ENCODE peak calls at places on chromosomes 1 and 21, in four cellular contexts. M is WTC11, E is K562, J is HepG2. Y is an unnamed sample.

GRCh38 chr1:27234054-27234882 is at the start of gene WDTC1:
- DNase-seq in M (peak; percentile 98), E (peak; percentile 99), J (peak; percentile 88), Y (peak; percentile 95)

GRCh38 chr1:117656202-117656641 is 50.4 kb downstream of the TENT5C start:
- DNase-seq in M (no peak), E (no peak), J (no peak), Y (no peak)

GRCh38 chr1:28776341-28776740 is 35.6 kb upstream of the OPRD1 start:
- DNase-seq in M (no peak), E (no peak), J (no peak), Y (no peak)

GRCh38 chr21:26148834-26149354 is 21.7 kb downstream of the APP start:
- DNase-seq in M (no peak), E (no peak), J (no peak), Y (no peak)

GRCh38 chr1:71080178-71080781 is 555 bp downstream of the ZRANB2 start:
- DNase-seq in M (no peak), E (peak; percentile 60), J (peak; percentile 6), Y (peak; percentile 65)

GRCh38 chr1:3103977-3104677 is 35.1 kb downstream of the PRDM16 start:
- DNase-seq in M (no peak), E (no peak), J (no peak), Y (no peak)

GRCh38 chr1:17012775-17013501 is 1.2 kb upstream of the ATP13A2 start:
- DNase-seq in M (peak; percentile 45), E (no peak), J (no peak), Y (no peak)

GRCh38 chr1:226268421-226269124 is 40.4 kb downstream of the LIN9 start:
- DNase-seq in M (no peak), E (no peak), J (no peak), Y (no peak)

GRCh38 chr1:116716391-116716790 is 37.8 kb upstream of the CD2 start:
- DNase-seq in M (no peak), E (no peak), J (no peak), Y (no peak)

GRCh38 chr1:182629674-182630073 is 25.5 kb upstream of the RGS16 start:
- DNase-seq in M (no peak), E (no peak), J (no peak), Y (no peak)

GRCh38 chr1:34885405-34886247 is 26.1 kb upstream of the SMIM12 start:
- DNase-seq in M (peak; percentile 88), E (peak; percentile 83), J (no peak), Y (no peak)

GRCh38 chr1:167056529-167057296 is 33.5 kb downstream of the GPA33 start:
- DNase-seq in M (no peak), E (no peak), J (no peak), Y (no peak)

GRCh38 chr1:6984996-6985395 is 199.7 kb downstream of the CAMTA1 start:
- DNase-seq in M (no peak), E (no peak), J (no peak), Y (no peak)

GRCh38 chr1:14413809-14414208 is 184.7 kb upstream of the KAZN start:
- DNase-seq in M (no peak), E (no peak), J (no peak), Y (no peak)

GRCh38 chr1:191398551-191398950 is 759.7 kb upstream of the RGS18 start:
- DNase-seq in M (no peak), E (no peak), J (no peak), Y (no peak)

GRCh38 chr1:39842726-39843305 is 40.5 kb downstream of the TRIT1 start:
- DNase-seq in M (no peak), E (no peak), J (no peak), Y (no peak)

GRCh38 chr1:244460195-244460594 is 878 bp upstream of the CATSPERE start:
- DNase-seq in M (no peak), E (no peak), J (no peak), Y (no peak)

GRCh38 chr1:34488058-34488457 is 266.8 kb upstream of the GJB5 start:
- DNase-seq in M (no peak), E (no peak), J (no peak), Y (no peak)

GRCh38 chr1:228801068-228801467 is 65.8 kb downstream of the RHOU start:
- DNase-seq in M (no peak), E (no peak), J (peak; percentile 47), Y (no peak)

GRCh38 chr1:233299450-233299849 is 3.9 kb upstream of the PCNX2 start:
- DNase-seq in M (no peak), E (no peak), J (no peak), Y (no peak)

GRCh38 chr1:41924911-41925310 is 6.2 kb upstream of the HIVEP3 start:
- DNase-seq in M (no peak), E (no peak), J (no peak), Y (no peak)
- TF ChIP-seq ELF4 in M (no peak), E (no peak), J (no peak), Y (no peak)

DNA sequence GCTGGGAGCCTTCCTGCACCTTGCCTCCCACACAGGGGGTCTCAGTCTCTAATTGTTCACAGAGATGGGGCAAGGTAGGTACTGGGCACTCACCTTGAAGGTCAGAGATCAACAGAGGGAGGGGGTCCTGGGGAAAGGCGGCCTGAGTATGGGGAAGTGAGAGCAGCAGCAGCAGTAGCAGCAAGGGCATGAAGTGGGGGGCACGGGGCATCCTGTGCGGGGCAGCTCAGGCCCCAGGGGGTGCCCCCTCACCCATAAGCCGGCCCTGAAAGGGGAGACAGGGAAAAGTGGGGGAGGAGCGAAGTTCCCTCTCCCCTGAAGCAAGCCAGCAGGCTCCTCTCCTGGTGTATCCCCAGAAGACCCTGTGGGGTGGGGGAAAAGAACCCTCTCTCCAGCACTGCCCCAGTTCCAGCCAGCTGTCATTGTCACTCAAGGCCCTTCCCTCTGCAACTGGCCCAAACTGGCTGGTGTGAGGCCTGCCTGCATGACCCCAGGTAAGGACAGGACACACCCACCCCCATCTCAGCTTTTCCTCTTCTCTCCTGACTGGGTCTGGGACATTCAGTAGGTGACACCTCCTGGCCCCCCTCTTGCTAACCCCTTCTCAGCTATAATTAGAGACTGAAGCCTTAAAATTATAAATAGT is 3.9 kb downstream of the SEMA6C start:
- DNase-seq in M (no peak), E (no peak), J (no peak), Y (no peak)
- TF ChIP-seq ELF4 in M (no peak), E (no peak), J (no peak), Y (no peak)

DNA sequence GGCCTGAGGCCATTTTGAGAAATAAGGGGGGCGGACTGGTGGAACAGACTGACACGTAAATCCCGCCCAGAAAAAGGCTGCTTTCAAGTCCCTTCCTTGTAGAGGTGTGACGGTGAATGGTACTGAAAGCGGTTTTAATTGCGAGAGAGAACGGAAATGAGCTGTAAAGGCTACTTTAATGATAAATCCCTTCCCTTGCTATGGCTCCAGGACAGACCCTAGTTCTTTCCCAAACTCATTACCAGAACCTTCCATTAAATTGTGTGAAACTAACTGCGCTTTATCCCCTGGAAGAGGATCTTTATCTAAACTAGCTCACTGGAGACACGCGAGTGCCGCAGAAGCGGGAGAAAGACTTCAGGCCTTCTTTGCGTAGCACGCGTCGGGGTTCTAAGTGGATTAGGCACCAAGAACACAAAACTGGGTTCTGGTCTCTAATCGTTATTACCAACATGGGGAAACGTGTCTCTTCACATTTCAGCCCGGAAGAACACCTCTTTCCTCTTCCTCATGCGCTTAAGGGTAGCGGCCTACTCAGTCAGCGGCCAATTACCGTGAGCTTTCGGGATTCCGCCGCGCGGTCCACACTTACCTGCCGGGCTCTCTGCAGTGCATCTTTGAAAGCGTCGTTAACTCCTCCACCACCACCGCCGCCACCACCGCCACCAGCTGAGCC is 441 bp downstream of the FUBP1 start:
- DNase-seq in M (peak; percentile 40), E (peak; percentile 24), J (peak; percentile 92), Y (peak; percentile 79)
- TF ChIP-seq ELF4 in M (no peak), E (no peak), J (no peak), Y (peak; percentile 4)

GRCh38 chr1:192588546-192588945 is 13.0 kb downstream of the RGS1 start:
- DNase-seq in M (no peak), E (no peak), J (no peak), Y (no peak)

GRCh38 chr1:192592981-192593683 is 17.6 kb downstream of the RGS1 start:
- DNase-seq in M (no peak), E (no peak), J (no peak), Y (no peak)

GRCh38 chr1:192592493-192592892 is 16.9 kb downstream of the RGS1 start:
- DNase-seq in M (no peak), E (no peak), J (no peak), Y (no peak)

GRCh38 chr1:192587386-192588276 is 12.1 kb downstream of the RGS1 start:
- DNase-seq in M (no peak), E (no peak), J (no peak), Y (no peak)

GRCh38 chr1:192589813-192590212 is 14.2 kb downstream of the RGS1 start:
- DNase-seq in M (no peak), E (no peak), J (no peak), Y (no peak)
- TF ChIP-seq ELF4 in M (no peak), E (no peak), J (no peak), Y (no peak)

GRCh38 chr21:36657999-36658398 is 40.9 kb upstream of the SIM2 start:
- DNase-seq in M (no peak), E (no peak), J (no peak), Y (no peak)

GRCh38 chr21:36663033-36663855 is 35.7 kb upstream of the SIM2 start:
- DNase-seq in M (no peak), E (no peak), J (no peak), Y (no peak)

GRCh38 chr21:36658926-36659325 is 40.0 kb upstream of the SIM2 start:
- DNase-seq in M (no peak), E (no peak), J (no peak), Y (no peak)

GRCh38 chr21:36664678-36665022 is 34.3 kb upstream of the SIM2 start:
- DNase-seq in M (no peak), E (no peak), J (no peak), Y (no peak)

DNA sequence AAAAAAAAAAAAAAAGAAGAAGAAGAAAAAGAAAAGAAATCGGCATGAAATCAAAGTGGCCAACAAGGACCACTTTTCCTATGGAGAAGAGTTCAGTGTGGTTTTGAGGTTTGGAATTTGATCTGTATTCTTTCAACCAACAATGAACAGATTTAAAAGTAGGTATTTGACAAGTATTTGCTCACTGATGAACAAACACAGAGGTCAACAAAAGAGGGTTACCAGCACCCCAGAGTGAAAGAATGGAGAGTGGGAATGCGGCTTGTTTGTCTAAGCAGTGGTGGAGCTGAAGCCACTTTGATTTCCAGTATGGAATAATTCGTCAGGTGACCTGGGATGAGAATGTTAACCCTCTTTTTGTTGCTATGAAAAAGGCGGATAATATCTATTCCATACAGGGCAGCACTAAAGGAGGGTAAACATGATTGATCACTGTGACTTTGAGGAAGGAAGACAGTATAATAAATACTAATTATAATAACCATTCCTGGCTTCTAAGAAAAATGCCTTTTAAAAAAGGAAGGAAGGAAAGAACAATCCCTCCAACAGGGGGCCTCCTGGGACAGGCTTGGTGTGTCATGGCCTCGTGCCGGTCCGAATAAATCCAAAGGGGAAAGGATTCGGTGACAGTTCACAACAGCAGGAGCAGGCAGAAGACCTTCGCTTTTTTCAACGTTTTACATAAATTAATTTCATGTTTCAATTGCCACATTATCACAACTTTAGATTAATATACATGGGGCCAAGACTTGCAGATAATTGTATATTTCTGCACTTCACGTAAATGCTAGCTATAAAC is 37.2 kb upstream of the SIM2 start:
- DNase-seq in M (peak; percentile 51), E (peak; percentile 35), J (peak; percentile 96), Y (peak; percentile 68)
- TF ChIP-seq ELF4 in M (no peak), E (no peak), J (no peak), Y (no peak)

Y was measured in HEK293T.